ENCODE peak calls at places on chromosomes 3 and 15, in four cellular contexts. J is GM23338, F is GM23248, G is sigmoid colon. N is an unnamed sample. For H3K36me3, the result is how much of the 10 kb centered on the place peaks cover.

GRCh38 chr15:60370804-60371700 is 26.7 kb downstream of the ANXA2 start:
- DNase-seq in J (no peak), F (peak), G (peak), N (peak)

GRCh38 chr15:69946870-69947269 is 150.8 kb downstream of the TLE3 start:
- DNase-seq in J (no peak), F (no peak), G (no peak), N (no peak)

GRCh38 chr3:176946169-176946568 is 251.1 kb downstream of the TBL1XR1 start:
- DNase-seq in J (no peak), F (no peak), G (no peak), N (no peak)

GRCh38 chr15:58046467-58046866 is 19.0 kb downstream of the ALDH1A2 start:
- DNase-seq in J (no peak), F (no peak), G (no peak), N (no peak)

GRCh38 chr3:25686766-25687165 is 22.1 kb upstream of the TOP2B start:
- DNase-seq in J (peak), F (no peak), G (no peak), N (no peak)

GRCh38 chr15:98904466-98905048 is 103.0 kb downstream of the PGPEP1L start:
- DNase-seq in J (peak), F (peak), G (peak), N (no peak)

GRCh38 chr15:67065531-67066005 is at the start of gene SMAD3:
- DNase-seq in J (peak), F (peak), G (peak), N (peak)

GRCh38 chr15:88274534-88275460 is 18.3 kb upstream of the NTRK3 start:
- DNase-seq in J (peak), F (peak), G (no peak), N (peak)

GRCh38 chr15:44811347-44811746 is 75.0 kb downstream of the TRIM69 start:
- DNase-seq in J (no peak), F (no peak), G (no peak), N (no peak)

GRCh38 chr15:44735482-44736260 is 657 bp upstream of the TRIM69 start:
- DNase-seq in J (peak), F (peak), G (peak), N (peak)

GRCh38 chr3:42688487-42689420 is 3.4 kb downstream of the KLHL40 start:
- DNase-seq in J (no peak), F (no peak), G (peak), N (no peak)

GRCh38 chr3:107752202-107752990 is 229.6 kb downstream of the BBX start:
- DNase-seq in J (peak), F (peak), G (no peak), N (no peak)

DNA sequence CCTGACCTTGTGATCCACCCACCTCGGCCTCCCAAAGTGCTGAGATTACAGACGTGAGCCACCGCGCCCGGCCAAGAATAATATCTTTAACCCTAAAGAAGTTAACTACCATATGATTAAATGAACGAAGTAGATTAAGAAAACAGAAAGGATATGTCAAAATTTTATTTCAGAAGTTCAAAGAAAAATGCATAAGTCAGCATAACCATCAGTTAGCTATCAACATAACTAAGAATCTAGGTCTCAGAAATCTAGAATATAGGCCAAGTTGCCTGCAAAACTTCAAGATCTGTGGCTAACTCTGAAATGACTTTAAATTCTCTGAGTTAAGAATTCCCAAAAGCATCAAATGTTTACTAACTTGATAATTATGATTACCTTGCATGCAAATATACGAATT is 38.0 kb downstream of the INO80 start:
- DNase-seq in J (no peak), F (no peak), G (no peak), N (no peak)
- H3K36me3 ChIP-seq in J (half or more), F (half or more), G (under half), N (under half)

DNA sequence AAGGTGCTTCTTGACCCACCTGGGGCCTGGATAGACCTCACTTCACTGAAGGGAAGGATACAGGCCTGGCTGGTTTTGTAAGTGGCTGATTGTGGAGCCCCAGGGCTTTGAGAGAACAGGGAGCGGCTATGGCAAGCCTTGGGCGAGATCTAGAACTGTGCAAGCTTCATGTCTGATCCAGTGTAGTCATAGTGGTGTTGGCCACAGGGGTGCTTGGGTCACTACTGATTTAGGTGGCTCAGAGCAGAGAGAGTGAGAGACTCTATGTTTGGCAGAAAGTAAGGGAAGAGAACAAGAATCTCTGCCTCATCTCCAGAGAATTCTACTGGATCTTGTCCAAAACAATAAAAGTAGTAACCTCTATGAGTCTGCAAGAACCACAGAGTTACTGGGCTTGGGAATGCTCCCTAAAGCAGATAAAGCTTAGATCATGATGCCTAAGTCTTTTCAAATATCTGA is 394.2 kb upstream of the EPHA3 start:
- DNase-seq in J (no peak), F (no peak), G (no peak), N (no peak)
- H3K27ac ChIP-seq in J (no peak), F (no peak), G (no peak), N (no peak)

DNA sequence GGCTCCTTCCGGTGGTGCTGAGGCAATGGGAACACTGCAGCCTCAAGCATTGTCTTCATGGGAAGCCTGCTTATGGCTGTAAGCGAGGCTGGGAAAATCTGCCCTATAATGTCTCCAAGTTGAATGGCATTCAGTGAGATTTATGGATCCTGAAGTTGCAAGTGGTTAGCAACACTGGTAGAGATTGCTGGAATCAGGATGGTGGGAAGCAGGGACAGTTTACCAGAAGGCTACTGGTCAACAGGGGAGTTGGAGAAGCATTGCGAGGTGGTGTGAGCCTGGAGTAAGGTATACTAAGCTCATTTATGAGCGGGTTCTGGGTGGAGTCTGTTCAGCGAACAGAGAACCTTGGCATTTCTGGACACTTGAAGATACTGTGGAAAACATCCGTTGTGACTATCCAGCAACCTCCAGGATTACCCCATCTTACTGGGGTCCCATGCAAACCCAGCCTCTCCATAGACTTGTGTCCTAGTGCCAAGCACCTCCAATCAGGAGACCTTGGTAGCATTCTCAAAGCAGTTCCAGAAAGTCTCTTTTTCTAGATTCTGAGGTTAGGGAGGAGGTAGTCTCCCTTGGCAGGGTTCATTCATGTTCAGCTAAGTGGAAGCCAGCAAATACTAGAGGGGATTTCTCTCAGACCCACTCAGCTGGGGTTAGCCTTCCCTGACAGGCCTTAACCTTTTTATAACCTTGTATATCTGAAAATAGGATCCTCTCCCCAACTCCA is 7.3 kb downstream of the RPSA start:
- DNase-seq in J (no peak), F (peak), G (no peak), N (no peak)
- H3K36me3 ChIP-seq in J (under half), F (half or more), G (under half), N (under half)

GRCh38 chr3:123629747-123630047 is 44.8 kb upstream of the HACD2 start:
- DNase-seq in J (peak), F (no peak), G (no peak), N (no peak)

GRCh38 chr3:123633530-123633929 is 48.7 kb upstream of the HACD2 start:
- DNase-seq in J (no peak), F (peak), G (no peak), N (no peak)

GRCh38 chr3:123635220-123635619 is 50.4 kb upstream of the HACD2 start:
- DNase-seq in J (peak), F (no peak), G (peak), N (no peak)

GRCh38 chr3:123634149-123635051 is 49.5 kb upstream of the HACD2 start:
- DNase-seq in J (no peak), F (no peak), G (peak), N (no peak)

DNA sequence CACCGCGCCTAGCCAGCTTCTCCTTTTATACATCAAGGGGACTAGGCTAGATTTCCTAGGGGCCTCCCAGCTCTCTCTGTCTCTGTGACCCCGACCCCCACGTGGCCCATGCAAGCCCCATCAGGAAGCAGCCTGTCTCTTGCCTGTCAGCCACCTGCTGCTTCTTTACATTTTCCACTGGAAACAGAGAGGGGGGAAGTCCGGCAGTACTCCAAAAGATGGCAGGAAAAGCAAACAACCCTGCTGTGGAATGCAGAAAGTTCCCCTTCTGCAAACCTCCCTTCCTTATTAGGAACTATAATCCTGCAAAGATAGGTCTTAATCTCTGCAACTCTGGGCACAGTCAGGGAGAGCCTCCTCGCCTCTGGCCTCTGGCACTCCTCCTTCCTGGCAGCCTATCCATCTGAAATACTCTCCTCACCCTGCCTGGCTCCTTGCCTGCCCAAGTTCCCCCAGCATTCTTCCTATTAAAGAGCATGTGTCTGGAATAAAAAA is 47.4 kb upstream of the HACD2 start:
- DNase-seq in J (peak), F (peak), G (peak), N (peak)
- H3K27ac ChIP-seq in J (peak), F (no peak), G (peak), N (no peak)

GRCh38 chr3:136583823-136584222 is 168.4 kb downstream of the STAG1 start:
- DNase-seq in J (no peak), F (no peak), G (no peak), N (no peak)

GRCh38 chr3:136584728-136585127 is 167.4 kb downstream of the STAG1 start:
- DNase-seq in J (no peak), F (peak), G (no peak), N (no peak)

GRCh38 chr3:136586580-136586979 is 165.6 kb downstream of the STAG1 start:
- DNase-seq in J (no peak), F (no peak), G (no peak), N (no peak)
- H3K36me3 ChIP-seq in J (under half), F (under half), G (under half), N (under half)

GRCh38 chr15:72339777-72340177 is 19.8 kb upstream of the CELF6 start:
- DNase-seq in J (no peak), F (peak), G (no peak), N (no peak)
- H3K27ac ChIP-seq in J (no peak), F (peak), G (peak), N (no peak)

GRCh38 chr3:52917044-52917443 is 19.7 kb upstream of the STIMATE start:
- DNase-seq in J (no peak), F (no peak), G (no peak), N (no peak)
- H3K36me3 ChIP-seq in J (under half), F (under half), G (under half), N (half or more)

GRCh38 chr3:16182612-16183011 is 8.1 kb downstream of the GALNT15 start:
- DNase-seq in J (no peak), F (no peak), G (no peak), N (no peak)
- H3K27ac ChIP-seq in J (no peak), F (no peak), G (peak), N (no peak)

N was measured in heart left ventricle.